ENCODE peak calls at places on chromosomes 1 and 21, in four cellular contexts. R is CD8-positive, alpha-beta T cell; F is AG04449; M is cardiac fibroblast. S is an unnamed sample.
A peak's percentile ranks its signal among the peaks of the same experiment; 100 is the strongest.

GRCh38 chr1:232788235-232788872 is 16.9 kb upstream of the MAP10 start:
- DNase-seq in R (no peak), F (no peak), M (no peak), S (no peak)

GRCh38 chr1:196598902-196599301 is 9.3 kb downstream of the KCNT2 start:
- DNase-seq in R (no peak), F (no peak), M (no peak), S (no peak)

GRCh38 chr1:49046305-49046704 is 269.6 kb upstream of the BEND5 start:
- DNase-seq in R (no peak), F (no peak), M (no peak), S (no peak)

GRCh38 chr1:45265244-45265643 is 58.8 kb upstream of the ZSWIM5 start:
- DNase-seq in R (no peak), F (no peak), M (no peak), S (no peak)

GRCh38 chr1:181987334-181987870 is 74.1 kb downstream of the ZNF648 start:
- DNase-seq in R (no peak), F (no peak), M (no peak), S (no peak)

GRCh38 chr1:234775477-234776246 is 165.7 kb upstream of the IRF2BP2 start:
- DNase-seq in R (no peak), F (no peak), M (no peak), S (no peak)

GRCh38 chr1:187836557-187836956 is 1007.8 kb downstream of the PLA2G4A start:
- DNase-seq in R (no peak), F (no peak), M (no peak), S (no peak)

GRCh38 chr21:41847066-41847804 is 31.9 kb downstream of the PRDM15 start:
- DNase-seq in R (no peak), F (no peak), M (peak; percentile 8), S (peak; percentile 31)

GRCh38 chr1:168096296-168097165 is 40.2 kb downstream of the GPR161 start:
- DNase-seq in R (no peak), F (no peak), M (no peak), S (no peak)

GRCh38 chr1:77989762-77990161 is 10.9 kb upstream of the FUBP1 start:
- DNase-seq in R (no peak), F (no peak), M (no peak), S (no peak)

GRCh38 chr1:208027861-208028260 is 116.9 kb upstream of the CD34 start:
- DNase-seq in R (no peak), F (no peak), M (no peak), S (no peak)

GRCh38 chr1:62336638-62337534 is 17.7 kb upstream of the KANK4 start:
- DNase-seq in R (no peak), F (no peak), M (no peak), S (no peak)

GRCh38 chr1:92298573-92299476 is at the start of the genes GLMN and RPAP2:
- DNase-seq in R (peak; percentile 68), F (peak; percentile 14), M (peak; percentile 89), S (peak; percentile 26)

GRCh38 chr1:152501704-152502103 is 8.9 kb upstream of the LCE5A start:
- DNase-seq in R (no peak), F (no peak), M (no peak), S (no peak)

GRCh38 chr1:157971723-157972122 is 21.7 kb upstream of the KIRREL1 start:
- DNase-seq in R (no peak), F (no peak), M (no peak), S (no peak)

GRCh38 chr1:200771625-200772555 is 33.2 kb downstream of the CAMSAP2 start:
- DNase-seq in R (no peak), F (no peak), M (no peak), S (no peak)

GRCh38 chr1:180213401-180214177 is 16.5 kb upstream of the LHX4 start:
- DNase-seq in R (peak; percentile 28), F (no peak), M (peak; percentile 7), S (no peak)

GRCh38 chr1:6867688-6868370 is 82.6 kb downstream of the CAMTA1 start:
- DNase-seq in R (no peak), F (no peak), M (no peak), S (no peak)

GRCh38 chr1:67441183-67441582 is 11.0 kb upstream of the SERBP1 start:
- DNase-seq in R (peak; percentile 20), F (no peak), M (peak; percentile 71), S (no peak)

GRCh38 chr1:41537788-41538351 is 53.4 kb upstream of the EDN2 start:
- DNase-seq in R (no peak), F (peak; percentile 56), M (peak; percentile 81), S (peak; percentile 57)

GRCh38 chr1:67174716-67175284 is 8.5 kb downstream of the IL23R start:
- DNase-seq in R (no peak), F (no peak), M (no peak), S (no peak)

GRCh38 chr1:202023033-202023433 is 12.6 kb downstream of the ELF3 start:
- DNase-seq in R (no peak), F (no peak), M (no peak), S (no peak)

GRCh38 chr1:1761504-1762376 is 16.5 kb downstream of the NADK start:
- DNase-seq in R (no peak), F (no peak), M (no peak), S (no peak)

GRCh38 chr21:28856588-28857250 is 136.0 kb downstream of the LTN1 start:
- DNase-seq in R (no peak), F (no peak), M (peak; percentile 11), S (no peak)

GRCh38 chr1:97412737-97413136 is 508.1 kb downstream of the DPYD start:
- DNase-seq in R (no peak), F (no peak), M (peak; percentile 24), S (no peak)

GRCh38 chr21:40120944-40121575 is 253.8 kb downstream of the PCP4 start:
- DNase-seq in R (no peak), F (no peak), M (peak; percentile 8), S (no peak)

GRCh38 chr1:230186003-230186863 is 119.2 kb downstream of the GALNT2 start:
- DNase-seq in R (no peak), F (peak; percentile 46), M (peak; percentile 76), S (peak; percentile 85)

GRCh38 chr1:47572731-47573505 is 135.1 kb downstream of the FOXD2 start:
- DNase-seq in R (no peak), F (no peak), M (no peak), S (no peak)

GRCh38 chr1:6454856-6455751 is 10.9 kb downstream of the TNFRSF25 start:
- DNase-seq in R (peak; percentile 46), F (no peak), M (no peak), S (no peak)

GRCh38 chr1:164240081-164240480 is 318.9 kb upstream of the PBX1 start:
- DNase-seq in R (no peak), F (no peak), M (peak; percentile 12), S (no peak)

GRCh38 chr1:156412653-156413309 is 43.8 kb downstream of the RHBG start:
- DNase-seq in R (no peak), F (no peak), M (no peak), S (no peak)

DNA sequence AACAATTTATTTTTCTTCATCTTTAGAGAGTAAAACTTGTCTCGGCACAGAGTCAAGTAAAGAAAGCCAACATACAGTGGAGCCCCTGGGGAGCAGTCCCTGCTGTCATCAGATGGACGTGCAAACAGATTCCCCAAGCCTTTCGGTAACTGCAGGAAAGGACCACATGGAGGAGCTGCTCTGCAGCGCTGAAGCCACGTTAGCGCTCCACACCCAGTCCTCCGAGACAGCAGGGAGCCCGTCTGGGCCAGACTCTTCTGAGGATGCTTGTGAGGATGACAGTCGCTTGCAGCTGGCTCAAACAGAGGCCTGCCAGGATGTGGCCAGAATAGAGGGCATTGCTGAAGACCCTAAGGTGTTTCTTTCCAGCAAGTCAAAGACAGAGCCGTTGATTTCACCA is 77.1 kb upstream of the SCCPDH start:
- DNase-seq in R (no peak), F (no peak), M (peak; percentile 83), S (peak; percentile 35)
- TF ChIP-seq CTCF in R (no peak), F (peak; percentile 76), M (peak; percentile 88), S (peak; percentile 60)

GRCh38 chr1:107936498-107937481 is 28.2 kb downstream of the VAV3 start:
- DNase-seq in R (peak; percentile 28), F (peak; percentile 54), M (peak; percentile 90), S (peak; percentile 96)
- H3K4me3 ChIP-seq in R (no peak overlapping the region), F (no peak overlapping the region), M (no peak overlapping the region), S (no peak overlapping the region)

GRCh38 chr1:155254228-155254713 is 1.0 kb downstream of the ENTREP3 start:
- DNase-seq in R (no peak), F (no peak), M (no peak), S (no peak)

GRCh38 chr1:155256101-155256852 is 994 bp upstream of the ENTREP3 start:
- DNase-seq in R (no peak), F (no peak), M (no peak), S (no peak)

GRCh38 chr1:155253797-155254196 is 1.5 kb downstream of the ENTREP3 start:
- DNase-seq in R (no peak), F (no peak), M (no peak), S (no peak)

GRCh38 chr1:155254714-155255242 is 505 bp downstream of the ENTREP3 start:
- DNase-seq in R (no peak), F (no peak), M (peak; percentile 19), S (no peak)

DNA sequence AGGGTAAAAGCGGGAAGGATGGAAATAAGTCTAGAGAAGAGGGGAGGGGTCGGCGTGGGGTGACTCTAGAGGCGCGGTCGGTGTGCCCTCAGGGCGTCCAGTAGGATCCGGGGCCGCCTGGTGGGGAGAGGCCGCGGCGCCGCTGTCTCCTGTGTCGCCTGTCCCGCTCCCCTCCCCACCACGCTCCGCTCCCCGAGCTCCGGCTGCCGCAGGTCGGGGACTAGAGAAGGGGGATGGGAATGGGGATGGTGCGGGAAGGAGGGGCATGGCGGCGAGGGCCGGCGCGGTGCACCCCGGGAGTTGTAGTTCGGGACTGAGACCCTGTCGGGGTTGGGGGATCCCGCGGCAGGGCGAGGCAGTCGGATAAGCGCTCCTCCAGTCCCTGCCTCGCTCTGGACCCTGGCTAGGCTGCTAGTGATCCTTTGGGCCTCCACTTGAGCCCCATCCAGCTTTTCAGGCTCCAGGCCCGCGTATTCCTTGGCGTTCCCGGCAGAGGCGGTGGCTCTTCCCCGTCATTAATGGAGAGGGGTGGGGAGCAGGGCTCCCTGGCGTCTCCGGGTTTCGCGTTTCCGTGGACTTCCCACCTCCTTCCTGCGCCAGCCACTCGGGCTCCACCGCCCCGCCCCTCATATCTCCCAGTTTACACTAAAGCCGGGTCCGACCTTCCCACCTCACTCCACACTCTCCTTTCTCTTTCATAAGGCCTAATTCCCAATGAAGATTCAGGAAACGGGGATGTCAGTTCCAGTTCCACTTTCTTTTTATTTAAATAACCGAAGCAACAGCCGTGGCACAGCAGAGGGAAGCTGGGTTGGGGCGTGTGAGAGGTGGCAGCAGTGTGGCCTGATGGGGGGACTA is at the start of gene ENTREP3:
- DNase-seq in R (peak; percentile 75), F (no peak), M (peak; percentile 87), S (no peak)
- TF ChIP-seq CTCF in R (no peak), F (no peak), M (no peak), S (no peak)

DNA sequence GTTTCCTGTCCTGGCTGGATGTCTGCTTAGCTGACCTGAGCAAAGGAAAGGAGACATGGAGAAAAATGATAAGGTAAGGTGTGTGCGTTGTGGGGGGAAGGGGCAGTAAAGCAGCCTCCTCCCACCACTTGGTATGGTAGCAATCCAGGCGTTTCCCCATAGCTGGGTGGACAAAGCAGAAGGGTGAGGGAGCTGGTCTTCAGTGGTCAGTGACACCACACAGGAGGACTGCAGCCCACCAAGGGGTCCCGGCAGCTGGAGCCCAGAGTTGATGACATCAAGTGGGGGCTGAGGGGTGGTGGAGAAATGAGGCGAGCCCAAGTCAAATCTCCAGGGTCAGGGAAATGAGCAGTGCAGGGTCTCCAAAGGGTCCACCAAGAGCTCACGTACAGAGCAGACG is 69.3 kb upstream of the LRRN2 start:
- DNase-seq in R (no peak), F (no peak), M (no peak), S (no peak)
- H3K4me3 ChIP-seq in R (no peak overlapping the region), F (no peak overlapping the region), M (no peak overlapping the region), S (no peak overlapping the region)

GRCh38 chr1:110513511-110513910 is 5.5 kb downstream of the KCNA10 start:
- DNase-seq in R (no peak), F (no peak), M (no peak), S (no peak)
- TF ChIP-seq CTCF in R (no peak), F (no peak), M (no peak), S (no peak)

S was measured in HFF-Myc.